ENCODE peak calls at places on chromosomes 11 and 22, in four cellular contexts. Y is ureter, C is NT2/D1, G is amniotic stem cell. X is an unnamed sample.

GRCh38 chr11:19951558-19952083 is 208.7 kb downstream of the DBX1 start:
- DNase-seq in Y (no peak), C (peak; percentile 33), G (no peak), X (peak; percentile 80)

GRCh38 chr11:94031625-94032024 is 10.5 kb downstream of the HEPHL1 start:
- DNase-seq in Y (no peak), C (no peak), G (no peak), X (no peak)

GRCh38 chr11:118929496-118930151 is 3.9 kb upstream of the BCL9L start:
- DNase-seq in Y (peak; percentile 93), C (no peak), G (no peak), X (peak; percentile 94)

GRCh38 chr22:41919357-41920224 is 4.7 kb upstream of the SHISA8 start:
- DNase-seq in Y (peak; percentile 66), C (no peak), G (no peak), X (peak; percentile 53)

GRCh38 chr22:37533995-37534394 is 14.8 kb upstream of the CARD10 start:
- DNase-seq in Y (no peak), C (no peak), G (no peak), X (peak; percentile 86)

GRCh38 chr22:49307071-49307830 is 520.4 kb downstream of the BRD1 start:
- DNase-seq in Y (peak; percentile 24), C (no peak), G (no peak), X (no peak)

GRCh38 chr11:64605248-64605560 is 14.2 kb downstream of the SLC22A12 start:
- DNase-seq in Y (no peak), C (no peak), G (no peak), X (no peak)

GRCh38 chr22:46063861-46064235 is 86.5 kb upstream of the PPARA start:
- DNase-seq in Y (peak; percentile 30), C (no peak), G (no peak), X (peak; percentile 19)

GRCh38 chr11:133347988-133348387 is 184.3 kb downstream of the OPCML start:
- DNase-seq in Y (no peak), C (no peak), G (no peak), X (peak; percentile 48)

GRCh38 chr22:24305260-24305692 is 34.6 kb downstream of the SPECC1L start:
- DNase-seq in Y (no peak), C (no peak), G (no peak), X (peak; percentile 26)

GRCh38 chr22:35681454-35682050 is 33.3 kb downstream of the APOL6 start:
- DNase-seq in Y (no peak), C (no peak), G (no peak), X (no peak)

GRCh38 chr11:79926707-79927106 is 485.9 kb upstream of the TENM4 start:
- DNase-seq in Y (no peak), C (no peak), G (no peak), X (no peak)

GRCh38 chr11:14132312-14132711 is 169.8 kb downstream of the SPON1 start:
- DNase-seq in Y (no peak), C (no peak), G (no peak), X (peak; percentile 42)

GRCh38 chr11:65274734-65275682 is 13.2 kb downstream of the POLA2 start:
- DNase-seq in Y (peak; percentile 88), C (no peak), G (peak; percentile 97), X (peak; percentile 92)

GRCh38 chr22:48931452-48931851 is 896.2 kb downstream of the BRD1 start:
- DNase-seq in Y (no peak), C (no peak), G (no peak), X (no peak)

GRCh38 chr11:126452718-126453117 is 97.2 kb downstream of the ST3GAL4 start:
- DNase-seq in Y (no peak), C (no peak), G (no peak), X (no peak)

GRCh38 chr11:100776212-100776896 is 89.3 kb downstream of the ARHGAP42 start:
- DNase-seq in Y (no peak), C (no peak), G (no peak), X (peak; percentile 82)

GRCh38 chr22:20758688-20759087 is 15.2 kb upstream of the SERPIND1 start:
- DNase-seq in Y (no peak), C (no peak), G (no peak), X (no peak)

GRCh38 chr22:47084226-47084625 is 321.8 kb downstream of the TBC1D22A start:
- DNase-seq in Y (no peak), C (no peak), G (no peak), X (no peak)

GRCh38 chr22:30647536-30647935 is 12.0 kb downstream of the SLC35E4 start:
- DNase-seq in Y (no peak), C (no peak), G (no peak), X (no peak)

X was measured in astrocyte of the hippocampus.